ENCODE peak calls at places on chromosomes 13 and 19, in seven cellular contexts. One of them, this sample, is unnamed. For H3K4me1, the result is how much of the 10 kb centered on the place peaks cover.

GRCh38 chr19:35939307-35940077 is 3.3 kb downstream of the LRFN3 start:
- DNase-seq in psoas muscle: no peak
- DNase-seq in tibial artery: no peak
- DNase-seq in CD8-positive, alpha-beta memory T cell: no peak
- DNase-seq in fibroblast of lung: no peak
- DNase-seq in prostate gland: no peak
- DNase-seq in OCI-LY7: no peak
- DNase-seq in this sample: peak

GRCh38 chr19:32104465-32105235 is 240.8 kb upstream of the ZNF507 start:
- DNase-seq in psoas muscle: no peak
- DNase-seq in CD8-positive, alpha-beta memory T cell: no peak
- DNase-seq in tibial artery: no peak
- DNase-seq in OCI-LY7: no peak
- DNase-seq in fibroblast of lung: peak
- DNase-seq in prostate gland: peak
- DNase-seq in this sample: no peak

GRCh38 chr13:75316427-75316826 is 165.5 kb downstream of the TBC1D4 start:
- DNase-seq in CD8-positive, alpha-beta memory T cell: no peak
- DNase-seq in fibroblast of lung: peak
- DNase-seq in OCI-LY7: no peak
- DNase-seq in prostate gland: no peak
- DNase-seq in tibial artery: no peak
- DNase-seq in psoas muscle: no peak
- DNase-seq in this sample: no peak

GRCh38 chr19:1495799-1496713 is 5.1 kb downstream of the REEP6 start:
- DNase-seq in psoas muscle: no peak
- DNase-seq in prostate gland: no peak
- DNase-seq in tibial artery: no peak
- DNase-seq in CD8-positive, alpha-beta memory T cell: no peak
- DNase-seq in OCI-LY7: no peak
- DNase-seq in fibroblast of lung: no peak
- DNase-seq in this sample: peak

GRCh38 chr19:12994701-12995595 is at the start of gene NFIX:
- DNase-seq in psoas muscle: peak
- DNase-seq in fibroblast of lung: peak
- DNase-seq in OCI-LY7: peak
- DNase-seq in CD8-positive, alpha-beta memory T cell: peak
- DNase-seq in prostate gland: no peak
- DNase-seq in tibial artery: peak
- DNase-seq in this sample: peak

GRCh38 chr13:111881700-111882099 is 185.2 kb upstream of the SOX1 start:
- DNase-seq in OCI-LY7: no peak
- DNase-seq in tibial artery: no peak
- DNase-seq in fibroblast of lung: no peak
- DNase-seq in CD8-positive, alpha-beta memory T cell: no peak
- DNase-seq in psoas muscle: no peak
- DNase-seq in prostate gland: peak
- DNase-seq in this sample: no peak

GRCh38 chr13:28492527-28493367 is 2.2 kb downstream of the FLT1 start:
- DNase-seq in OCI-LY7: no peak
- DNase-seq in CD8-positive, alpha-beta memory T cell: no peak
- DNase-seq in prostate gland: no peak
- DNase-seq in psoas muscle: no peak
- DNase-seq in fibroblast of lung: no peak
- DNase-seq in tibial artery: no peak
- DNase-seq in this sample: no peak

GRCh38 chr13:105272660-105273631 is 1262.5 kb downstream of the EFNB2 start:
- DNase-seq in psoas muscle: no peak
- DNase-seq in prostate gland: no peak
- DNase-seq in fibroblast of lung: no peak
- DNase-seq in CD8-positive, alpha-beta memory T cell: no peak
- DNase-seq in tibial artery: no peak
- DNase-seq in OCI-LY7: no peak
- DNase-seq in this sample: no peak

GRCh38 chr13:23570099-23570926 is at the start of gene TNFRSF19:
- DNase-seq in psoas muscle: no peak
- DNase-seq in OCI-LY7: no peak
- DNase-seq in tibial artery: no peak
- DNase-seq in prostate gland: peak
- DNase-seq in fibroblast of lung: peak
- DNase-seq in CD8-positive, alpha-beta memory T cell: no peak
- DNase-seq in this sample: no peak

GRCh38 chr13:60838581-60838980 is 441.6 kb downstream of the TDRD3 start:
- DNase-seq in psoas muscle: no peak
- DNase-seq in tibial artery: no peak
- DNase-seq in CD8-positive, alpha-beta memory T cell: no peak
- DNase-seq in fibroblast of lung: peak
- DNase-seq in prostate gland: peak
- DNase-seq in OCI-LY7: no peak
- DNase-seq in this sample: no peak
- H3K4me1 ChIP-seq in psoas muscle: under half
- H3K4me1 ChIP-seq in tibial artery: under half
- H3K4me1 ChIP-seq in CD8-positive, alpha-beta memory T cell: under half
- H3K4me1 ChIP-seq in fibroblast of lung: under half
- H3K4me1 ChIP-seq in prostate gland: under half
- H3K4me1 ChIP-seq in OCI-LY7: under half
- H3K4me1 ChIP-seq in this sample: under half

DNA sequence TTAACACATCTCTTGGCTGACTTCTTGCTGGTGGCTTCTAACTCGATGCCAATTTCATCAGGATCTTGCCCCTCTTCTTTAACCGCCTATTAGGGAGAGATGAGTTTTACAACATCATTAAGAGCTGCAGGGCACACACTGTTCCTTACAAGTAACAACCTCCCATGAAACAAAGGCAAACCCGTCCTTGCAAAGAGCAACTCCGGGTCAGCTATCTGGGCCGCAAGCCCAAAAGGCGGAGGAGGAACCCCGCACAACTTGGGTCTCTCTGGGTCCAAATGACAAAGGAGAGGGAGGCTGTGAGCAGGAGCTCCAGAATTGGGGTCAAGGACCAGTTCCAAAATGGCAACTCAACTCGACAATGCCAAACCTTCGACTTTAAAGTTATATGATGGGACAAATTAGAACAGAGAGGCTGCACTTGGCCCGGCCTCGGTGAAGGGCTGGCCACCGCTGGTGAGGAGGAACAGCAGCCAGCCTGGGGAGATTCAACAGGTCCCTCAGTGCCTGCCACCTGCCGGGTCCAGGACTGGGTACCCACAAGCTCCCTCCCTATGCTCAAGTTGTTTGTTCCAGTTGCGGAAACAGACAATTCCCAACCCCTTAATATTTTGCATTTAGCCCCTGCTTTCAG is 1.1 kb downstream of the SAFB2 start:
- DNase-seq in prostate gland: peak
- DNase-seq in tibial artery: no peak
- DNase-seq in psoas muscle: peak
- DNase-seq in fibroblast of lung: no peak
- DNase-seq in OCI-LY7: no peak
- DNase-seq in CD8-positive, alpha-beta memory T cell: no peak
- DNase-seq in this sample: no peak
- H3K4me1 ChIP-seq in prostate gland: under half
- H3K4me1 ChIP-seq in tibial artery: under half
- H3K4me1 ChIP-seq in psoas muscle: half or more
- H3K4me1 ChIP-seq in fibroblast of lung: under half
- H3K4me1 ChIP-seq in OCI-LY7: under half
- H3K4me1 ChIP-seq in CD8-positive, alpha-beta memory T cell: half or more
- H3K4me1 ChIP-seq in this sample: half or more

GRCh38 chr13:45331981-45332830 is 8.8 kb downstream of the TPT1 start:
- DNase-seq in psoas muscle: no peak
- DNase-seq in fibroblast of lung: peak
- DNase-seq in prostate gland: no peak
- DNase-seq in OCI-LY7: no peak
- DNase-seq in tibial artery: no peak
- DNase-seq in CD8-positive, alpha-beta memory T cell: no peak
- DNase-seq in this sample: no peak
- H3K4me1 ChIP-seq in psoas muscle: half or more
- H3K4me1 ChIP-seq in fibroblast of lung: under half
- H3K4me1 ChIP-seq in prostate gland: under half
- H3K4me1 ChIP-seq in OCI-LY7: half or more
- H3K4me1 ChIP-seq in tibial artery: under half
- H3K4me1 ChIP-seq in CD8-positive, alpha-beta memory T cell: half or more
- H3K4me1 ChIP-seq in this sample: half or more

GRCh38 chr13:108610517-108610916 is 18.9 kb upstream of the MYO16 start:
- DNase-seq in OCI-LY7: no peak
- DNase-seq in prostate gland: no peak
- DNase-seq in psoas muscle: no peak
- DNase-seq in fibroblast of lung: no peak
- DNase-seq in tibial artery: no peak
- DNase-seq in CD8-positive, alpha-beta memory T cell: no peak
- DNase-seq in this sample: no peak

GRCh38 chr13:108609353-108609752 is 20.1 kb upstream of the MYO16 start:
- DNase-seq in prostate gland: no peak
- DNase-seq in OCI-LY7: no peak
- DNase-seq in tibial artery: no peak
- DNase-seq in CD8-positive, alpha-beta memory T cell: no peak
- DNase-seq in fibroblast of lung: peak
- DNase-seq in psoas muscle: no peak
- DNase-seq in this sample: no peak

GRCh38 chr13:108606424-108606823 is 23.0 kb upstream of the MYO16 start:
- DNase-seq in prostate gland: no peak
- DNase-seq in tibial artery: no peak
- DNase-seq in fibroblast of lung: no peak
- DNase-seq in CD8-positive, alpha-beta memory T cell: no peak
- DNase-seq in psoas muscle: no peak
- DNase-seq in OCI-LY7: no peak
- DNase-seq in this sample: no peak
- H3K4me1 ChIP-seq in prostate gland: under half
- H3K4me1 ChIP-seq in tibial artery: under half
- H3K4me1 ChIP-seq in fibroblast of lung: under half
- H3K4me1 ChIP-seq in CD8-positive, alpha-beta memory T cell: under half
- H3K4me1 ChIP-seq in psoas muscle: under half
- H3K4me1 ChIP-seq in OCI-LY7: under half
- H3K4me1 ChIP-seq in this sample: under half

GRCh38 chr13:45933203-45934014 is 81.9 kb upstream of the SIAH3 start:
- DNase-seq in OCI-LY7: no peak
- DNase-seq in fibroblast of lung: no peak
- DNase-seq in psoas muscle: no peak
- DNase-seq in tibial artery: no peak
- DNase-seq in prostate gland: no peak
- DNase-seq in CD8-positive, alpha-beta memory T cell: no peak
- DNase-seq in this sample: no peak
- H3K4me1 ChIP-seq in OCI-LY7: under half
- H3K4me1 ChIP-seq in fibroblast of lung: under half
- H3K4me1 ChIP-seq in psoas muscle: under half
- H3K4me1 ChIP-seq in tibial artery: under half
- H3K4me1 ChIP-seq in prostate gland: under half
- H3K4me1 ChIP-seq in CD8-positive, alpha-beta memory T cell: under half
- H3K4me1 ChIP-seq in this sample: under half

DNA sequence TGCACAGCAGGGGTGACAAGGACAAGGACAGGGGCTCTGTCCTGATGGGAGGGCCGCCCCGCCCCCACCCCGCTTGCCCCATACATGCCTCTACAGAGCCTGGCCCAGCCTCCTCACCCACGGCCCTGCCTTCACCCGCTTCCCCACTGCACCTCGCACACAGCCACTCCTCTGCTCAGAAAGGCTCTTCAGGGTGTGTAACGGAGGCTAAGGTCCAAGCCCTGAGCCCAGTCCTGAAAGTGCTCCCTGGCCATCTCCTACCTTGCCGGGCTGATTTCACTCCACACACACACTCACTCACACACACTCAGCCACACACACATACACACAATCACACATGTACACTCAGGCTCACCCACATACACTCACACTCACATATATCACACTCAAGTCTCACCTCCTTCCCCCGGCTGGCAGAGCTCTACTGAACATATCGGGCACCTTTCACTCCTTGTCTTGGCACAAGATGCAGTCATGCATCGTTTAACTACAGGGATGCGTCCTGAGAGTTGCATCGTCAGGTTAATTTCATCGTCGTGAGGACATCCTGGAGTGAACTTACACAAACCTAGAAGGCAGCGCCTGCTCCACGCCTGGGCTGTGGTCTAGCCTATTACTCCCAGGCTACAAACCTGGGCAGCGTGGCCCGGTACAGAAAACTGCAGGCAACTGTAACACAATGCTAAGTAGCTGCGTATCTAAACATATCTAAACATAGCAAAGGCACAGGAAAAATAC is 13.2 kb downstream of the EPS15L1 start:
- DNase-seq in OCI-LY7: no peak
- DNase-seq in CD8-positive, alpha-beta memory T cell: no peak
- DNase-seq in fibroblast of lung: no peak
- DNase-seq in prostate gland: no peak
- DNase-seq in tibial artery: no peak
- DNase-seq in psoas muscle: peak
- DNase-seq in this sample: no peak
- H3K4me1 ChIP-seq in OCI-LY7: half or more
- H3K4me1 ChIP-seq in CD8-positive, alpha-beta memory T cell: under half
- H3K4me1 ChIP-seq in fibroblast of lung: under half
- H3K4me1 ChIP-seq in prostate gland: under half
- H3K4me1 ChIP-seq in tibial artery: under half
- H3K4me1 ChIP-seq in psoas muscle: half or more
- H3K4me1 ChIP-seq in this sample: under half